ENCODE peak calls at places on chromosomes 11 and 22, in five cellular contexts. N is fibroblast of the aortic adventitia, B is Ammon's horn, E is EH, H is A549. L is an unnamed sample.

GRCh38 chr22:42321908-42322561 is 51.6 kb upstream of the TCF20 start:
- DNase-seq in N (no peak), H (no peak), B (no peak), E (no peak), L (no peak)

GRCh38 chr22:19398206-19398605 is 33.3 kb downstream of the HIRA start:
- DNase-seq in N (peak), B (no peak), E (no peak), H (no peak), L (no peak)

GRCh38 chr22:49365910-49366309 is 461.8 kb downstream of the BRD1 start:
- DNase-seq in B (no peak), N (no peak), H (no peak), E (no peak), L (no peak)

GRCh38 chr22:23697031-23697970 is 6.5 kb downstream of the RGL4 start:
- DNase-seq in E (no peak), H (no peak), N (no peak), B (no peak), L (no peak)

GRCh38 chr11:85718126-85718943 is 32.3 kb upstream of the CCDC89 start:
- DNase-seq in B (no peak), N (peak), E (no peak), H (no peak), L (no peak)

GRCh38 chr11:44969853-44970252 is 19.2 kb upstream of the TP53I11 start:
- DNase-seq in E (no peak), B (no peak), N (no peak), H (no peak), L (no peak)

GRCh38 chr11:3723014-3723708 is 52.0 kb upstream of the CHRNA10 start:
- DNase-seq in H (peak), B (no peak), N (peak), E (peak), L (no peak)

GRCh38 chr11:5508605-5509004 is 1.2 kb downstream of the UBQLN3 start:
- DNase-seq in H (no peak), E (no peak), N (no peak), B (no peak), L (no peak)

GRCh38 chr11:19553683-19554333 is 158.8 kb upstream of the NAV2 start:
- DNase-seq in H (peak), N (peak), B (peak), E (peak), L (peak)

GRCh38 chr11:70743941-70744351 is 345.6 kb downstream of the CTTN start:
- DNase-seq in N (no peak), H (no peak), B (no peak), E (no peak), L (no peak)

GRCh38 chr11:85945296-85945695 is 90.1 kb downstream of the CCDC83 start:
- DNase-seq in H (no peak), E (no peak), B (no peak), N (no peak), L (no peak)

GRCh38 chr11:110296226-110297081 is at the start of gene RDX:
- DNase-seq in E (peak), B (peak), N (peak), H (peak), L (peak)

GRCh38 chr11:61949169-61950034 is 749 bp upstream of the BEST1 start:
- DNase-seq in H (peak), E (peak), B (peak), N (peak), L (peak)

GRCh38 chr22:44677299-44678244 is 24.4 kb upstream of the PRR5 start:
- DNase-seq in E (no peak), H (no peak), N (no peak), B (no peak), L (no peak)

GRCh38 chr22:50112151-50113118 is 22.6 kb downstream of the MOV10L1 start:
- DNase-seq in E (peak), B (no peak), N (peak), H (no peak), L (no peak)

GRCh38 chr11:68106165-68106940 is 14.8 kb downstream of the CHKA start:
- DNase-seq in N (no peak), B (no peak), H (no peak), E (no peak), L (peak)

GRCh38 chr11:18243783-18244362 is 4.6 kb downstream of the SAA2 start:
- DNase-seq in B (peak), E (peak), H (peak), N (peak), L (peak)

GRCh38 chr11:35305670-35306382 is 113.5 kb downstream of the SLC1A2 start:
- DNase-seq in E (peak), B (peak), N (peak), H (peak), L (peak)

GRCh38 chr11:40032331-40032730 is 1427.1 kb downstream of the LRRC4C start:
- DNase-seq in B (no peak), H (no peak), E (no peak), N (no peak), L (no peak)

GRCh38 chr22:18059473-18059872 is 18.3 kb upstream of the PEX26 start:
- DNase-seq in H (no peak), N (no peak), B (no peak), E (no peak), L (no peak)

GRCh38 chr11:112734207-112734606 is 227.0 kb upstream of the NCAM1 start:
- DNase-seq in E (peak), H (no peak), B (no peak), N (peak), L (peak)

GRCh38 chr11:13316528-13316961 is 39.0 kb downstream of the BMAL1 start:
- DNase-seq in H (no peak), B (no peak), E (peak), N (peak), L (no peak)

L was measured in Caco-2.